ENCODE peak calls at places on chromosomes 1 and 21, in six cellular contexts. Y is right lobe of liver, H is aorta, N is tibial nerve, G is uterus, Q is body of pancreas. V is an unnamed sample. For H3K4me1 and H3K9me3, the result is how much of the 10 kb centered on the place peaks cover.

GRCh38 chr1:202643397-202644218 is 66.6 kb downstream of the SYT2 start:
- DNase-seq in N (no peak), H (no peak), Y (no peak), Q (no peak), G (no peak), V (no peak)

GRCh38 chr21:27564684-27565280 is 597.9 kb upstream of the ADAMTS5 start:
- DNase-seq in Y (no peak), G (peak), N (peak), Q (peak), H (no peak), V (peak)

GRCh38 chr21:37264808-37265207 is 2.3 kb downstream of the VPS26C start:
- DNase-seq in Q (no peak), N (no peak), H (no peak), G (no peak), Y (no peak), V (no peak)

GRCh38 chr21:38958940-38959685 is 153.4 kb downstream of the ETS2 start:
- DNase-seq in N (peak), H (no peak), Q (peak), Y (peak), G (peak), V (no peak)

GRCh38 chr1:29932626-29933025 is 696.3 kb downstream of the PTPRU start:
- DNase-seq in Q (no peak), H (no peak), G (no peak), N (no peak), Y (no peak), V (no peak)

GRCh38 chr1:7454052-7454815 is 316.9 kb upstream of the VAMP3 start:
- DNase-seq in H (no peak), Y (no peak), Q (no peak), G (no peak), N (peak), V (peak)

GRCh38 chr1:61448934-61449368 is 276.0 kb downstream of the TM2D1 start:
- DNase-seq in Q (peak), G (peak), Y (no peak), H (peak), N (peak), V (peak)

GRCh38 chr21:44363278-44363677 is 9.9 kb downstream of the TRPM2 start:
- DNase-seq in G (no peak), N (no peak), Q (no peak), Y (no peak), H (no peak), V (no peak)

GRCh38 chr1:9078035-9078948 is 8.9 kb upstream of the SLC2A5 start:
- DNase-seq in Q (peak), N (no peak), Y (no peak), H (no peak), G (no peak), V (no peak)

GRCh38 chr1:233183226-233184020 is 112.1 kb downstream of the PCNX2 start:
- DNase-seq in N (no peak), H (no peak), G (no peak), Q (no peak), Y (no peak), V (no peak)

GRCh38 chr1:221188531-221188930 is 309.3 kb downstream of the HLX start:
- DNase-seq in Y (no peak), H (no peak), N (no peak), Q (no peak), G (no peak), V (no peak)

GRCh38 chr1:221187174-221187573 is 307.9 kb downstream of the HLX start:
- DNase-seq in Y (no peak), H (no peak), N (no peak), Q (no peak), G (no peak), V (no peak)

GRCh38 chr1:109240158-109241152 is 8.9 kb upstream of the CELSR2 start:
- DNase-seq in H (peak), G (peak), Q (peak), N (peak), Y (no peak), V (peak)

GRCh38 chr1:214422137-214422671 is 129.2 kb downstream of the PTPN14 start:
- DNase-seq in G (no peak), H (no peak), N (no peak), Q (no peak), Y (no peak), V (no peak)

DNA sequence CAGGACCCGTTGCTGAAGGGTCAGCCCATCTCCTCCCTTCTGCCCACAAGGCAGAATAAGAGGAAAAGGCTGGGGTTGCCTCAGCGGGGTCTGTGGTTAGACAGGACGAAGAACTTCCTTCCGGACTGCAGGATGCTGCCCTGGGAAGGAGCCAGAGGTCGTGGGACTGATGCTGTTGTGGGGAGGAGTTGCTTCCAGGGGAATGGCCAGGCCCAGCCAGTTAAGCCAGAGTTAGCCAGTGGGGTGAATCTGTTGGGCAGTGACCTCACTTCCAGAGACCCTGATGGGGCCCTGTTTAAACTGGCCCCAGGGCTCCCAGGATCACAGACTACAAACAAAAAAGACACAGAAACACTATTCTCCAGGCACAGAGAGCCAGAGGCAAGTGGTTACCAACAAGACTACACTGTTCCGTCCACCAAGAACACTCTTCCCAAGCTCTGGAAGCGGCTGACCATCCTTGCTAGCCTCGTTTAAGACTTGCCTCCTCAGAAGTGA is 13.0 kb downstream of the FAM229A start:
- DNase-seq in G (no peak), H (peak), Q (peak), N (no peak), Y (peak), V (peak)
- H3K4me1 ChIP-seq in G (under half), H (under half), Q (under half), N (half or more), Y (under half), V (half or more)

DNA sequence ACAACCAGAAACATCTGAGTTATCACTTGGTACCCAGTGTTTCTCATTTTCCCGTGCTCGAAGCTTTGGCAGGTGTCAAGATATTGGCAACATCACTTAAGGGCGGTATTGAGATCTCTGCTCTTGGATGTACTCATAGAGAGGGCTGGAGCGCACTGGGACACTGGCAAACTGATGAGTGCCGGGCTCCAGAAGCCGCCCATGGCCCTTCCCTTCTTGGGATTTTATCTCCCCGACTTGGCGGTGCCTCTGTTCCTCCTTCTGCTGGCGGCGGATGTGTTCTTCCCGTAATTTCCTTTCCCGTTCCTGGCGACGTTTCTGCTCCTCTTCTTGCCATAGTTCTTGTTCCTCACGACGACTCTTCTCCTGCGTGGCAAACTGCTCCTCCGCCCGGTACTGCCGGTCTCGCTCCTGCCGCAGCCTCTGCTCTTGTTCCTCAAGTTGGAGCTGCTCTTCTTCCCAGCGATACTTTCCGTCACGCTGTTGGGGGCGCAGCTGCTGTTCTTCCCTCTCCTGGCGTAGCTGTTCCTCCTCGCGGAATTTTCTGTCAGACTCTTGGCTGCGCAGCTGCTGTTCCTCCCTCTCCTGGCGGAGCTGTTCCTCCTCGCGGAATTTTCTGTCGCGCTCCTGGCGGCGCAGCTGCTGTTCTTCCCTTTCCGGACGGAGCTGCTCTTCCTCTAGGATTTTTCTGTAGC is 7.8 kb downstream of the TCHH start:
- DNase-seq in H (no peak), G (no peak), Y (no peak), N (no peak), Q (no peak), V (no peak)
- H3K9me3 ChIP-seq in H (under half), G (under half), Y (under half), N (under half), Q (under half), V (under half)

GRCh38 chr1:54566438-54567141 is 18.6 kb downstream of the ACOT11 start:
- DNase-seq in Y (no peak), H (peak), Q (no peak), N (no peak), G (no peak), V (peak)

GRCh38 chr1:54559771-54560231 is 11.8 kb downstream of the ACOT11 start:
- DNase-seq in H (no peak), Y (no peak), Q (no peak), G (no peak), N (no peak), V (peak)

GRCh38 chr1:54567961-54568360 is 19.9 kb downstream of the ACOT11 start:
- DNase-seq in N (no peak), Q (peak), Y (no peak), G (no peak), H (peak), V (peak)

GRCh38 chr1:54565113-54565501 is 17.1 kb downstream of the ACOT11 start:
- DNase-seq in Q (no peak), G (no peak), Y (no peak), N (no peak), H (peak), V (peak)

GRCh38 chr1:54564312-54565112 is 16.5 kb downstream of the ACOT11 start:
- DNase-seq in N (no peak), G (no peak), Q (peak), H (peak), Y (peak), V (no peak)
- H3K4me3 ChIP-seq in N (no peak), G (no peak), Q (no peak), H (no peak), Y (no peak), V (no peak)

GRCh38 chr21:29189358-29189757 is 58.9 kb downstream of the MAP3K7CL start:
- DNase-seq in H (no peak), N (no peak), Q (no peak), Y (no peak), G (no peak), V (no peak)
- H3K4me1 ChIP-seq in H (under half), N (under half), Q (under half), Y (half or more), G (under half), V (under half)

DNA sequence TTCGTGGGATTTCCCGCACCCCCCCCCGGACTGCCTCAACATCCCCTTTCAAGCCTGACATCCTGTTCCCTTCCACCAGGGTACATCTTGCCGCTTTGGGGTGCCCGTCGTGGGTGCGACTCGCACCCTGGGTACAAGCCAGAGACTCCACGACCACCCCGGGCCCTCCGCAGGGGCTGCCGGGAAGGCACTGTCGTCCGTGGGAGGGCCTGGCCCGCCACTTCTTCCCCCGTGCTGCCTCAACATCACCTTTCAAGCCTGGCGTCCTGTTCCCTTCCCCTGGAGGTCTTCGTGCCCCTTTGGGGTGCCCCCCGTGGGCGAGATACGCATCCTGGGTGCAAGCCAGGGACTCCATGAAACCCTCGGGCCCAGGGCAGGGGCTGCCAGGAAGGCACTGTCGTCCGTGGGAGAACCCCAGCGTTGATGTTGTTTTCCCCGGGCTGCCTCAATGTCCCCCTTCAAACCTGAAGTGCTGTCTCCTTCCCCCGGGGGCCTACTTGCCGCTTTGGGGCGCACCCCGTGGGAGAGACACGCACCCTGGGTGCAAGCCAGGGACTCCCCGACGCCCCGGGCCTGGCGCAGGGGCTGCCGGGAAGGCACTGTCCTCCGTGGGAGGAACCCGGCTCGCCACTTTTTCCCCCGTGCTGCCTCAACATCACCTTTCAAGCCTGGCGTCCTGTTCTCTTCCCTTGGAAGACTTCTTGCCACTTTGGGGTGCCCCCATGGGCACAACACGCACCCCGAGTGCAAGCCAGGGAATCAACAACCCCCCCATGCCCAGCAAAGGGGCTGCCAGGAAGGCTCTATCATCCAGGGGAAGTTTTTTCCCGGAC is 138.6 kb downstream of the LIPI start:
- DNase-seq in Y (no peak), N (no peak), Q (no peak), H (no peak), G (no peak), V (no peak)
- H3K9me3 ChIP-seq in Y (under half), N (under half), Q (under half), H (under half), G (under half), V (under half)

GRCh38 chr1:158117854-158118691 is 62.6 kb upstream of the CD1D start:
- DNase-seq in G (peak), N (peak), Q (peak), H (peak), Y (peak), V (no peak)
- H3K4me3 ChIP-seq in G (peak), N (no peak), Q (no peak), H (no peak), Y (no peak), V (peak)

DNA sequence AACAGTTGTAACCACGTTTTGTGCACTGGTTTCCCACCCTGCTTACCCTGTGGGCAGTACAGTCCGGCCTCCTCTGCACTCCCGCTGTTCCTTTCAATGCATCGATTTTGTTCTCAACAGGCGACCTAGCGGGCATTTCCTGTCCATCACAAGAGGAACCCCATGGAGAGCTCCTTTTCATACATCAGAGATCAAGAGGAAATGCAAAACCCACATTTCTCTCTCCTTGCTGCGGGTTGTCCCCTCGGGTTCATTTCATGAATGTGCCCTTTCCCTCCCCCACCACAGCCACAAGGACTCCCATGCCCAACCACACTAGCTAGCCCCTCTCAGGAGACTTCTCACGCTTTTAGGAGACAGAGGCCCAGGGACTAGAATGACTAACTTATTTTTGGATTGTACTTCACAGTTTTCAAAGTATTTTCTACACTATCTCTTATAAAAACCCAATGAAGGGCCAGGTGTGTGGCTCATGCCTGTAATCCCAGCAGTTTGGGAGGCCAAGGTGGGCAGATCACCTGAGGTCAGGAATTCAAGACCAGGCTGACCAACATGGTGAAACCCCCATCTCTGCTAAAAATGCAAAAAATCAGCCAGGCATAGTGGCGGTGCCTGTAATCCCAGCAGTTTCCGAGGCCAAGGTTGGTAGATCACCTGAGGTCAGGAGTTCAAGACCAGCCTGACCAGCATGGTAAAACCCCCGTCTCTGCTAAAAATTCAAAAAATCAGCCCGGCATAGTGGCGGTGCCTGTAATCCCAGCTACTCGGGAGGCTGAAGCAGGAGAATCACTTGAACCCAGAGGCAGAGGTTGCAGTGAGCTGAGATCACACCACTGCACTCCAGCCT is 18.4 kb downstream of the ATP1A4 start:
- DNase-seq in G (no peak), N (no peak), Y (no peak), H (no peak), Q (no peak), V (no peak)
- H3K4me1 ChIP-seq in G (under half), N (under half), Y (under half), H (under half), Q (under half), V (under half)

GRCh38 chr1:167330601-167331293 is 110.1 kb downstream of the POU2F1 start:
- DNase-seq in N (no peak), H (no peak), Y (no peak), G (no peak), Q (no peak), V (no peak)

GRCh38 chr1:167328306-167328705 is 107.6 kb downstream of the POU2F1 start:
- DNase-seq in H (no peak), G (no peak), N (no peak), Y (no peak), Q (no peak), V (no peak)

GRCh38 chr1:167328762-167329483 is 108.2 kb downstream of the POU2F1 start:
- DNase-seq in Q (no peak), Y (no peak), H (no peak), N (no peak), G (no peak), V (no peak)

GRCh38 chr1:167322483-167322882 is 101.8 kb downstream of the POU2F1 start:
- DNase-seq in N (no peak), Q (no peak), G (no peak), Y (no peak), H (no peak), V (no peak)

DNA sequence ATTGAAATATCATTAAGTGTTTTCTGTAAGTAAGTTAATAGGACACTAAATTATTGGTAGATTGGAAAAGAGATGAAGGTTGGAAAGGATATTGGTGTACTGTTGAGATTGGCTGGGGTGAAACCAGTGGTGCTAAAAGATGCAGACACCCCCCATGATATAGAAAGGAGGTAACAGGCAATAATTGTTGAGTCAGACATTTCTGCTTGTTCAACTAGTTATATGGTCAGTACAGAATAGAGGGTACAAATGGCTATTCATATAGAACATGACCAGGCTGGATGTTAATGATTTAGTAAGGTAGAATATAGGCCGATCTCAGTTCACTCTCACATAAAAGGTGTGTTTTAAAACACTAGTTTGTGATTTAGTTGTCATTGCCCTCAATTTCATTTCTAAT is 104.5 kb downstream of the POU2F1 start:
- DNase-seq in Y (no peak), G (no peak), H (no peak), Q (no peak), N (no peak), V (no peak)
- H3K9me3 ChIP-seq in Y (under half), G (under half), H (under half), Q (under half), N (under half), V (under half)